ENCODE peak calls at places on chromosomes 1 and 21, in four cellular contexts. Z is RWPE1; H is psoas muscle; D is CD4-positive, alpha-beta T cell. R is an unnamed sample.

GRCh38 chr21:32578107-32578691 is 7.1 kb downstream of the TCP10L start:
- DNase-seq in D (no peak), H (no peak), Z (no peak), R (no peak)

GRCh38 chr1:175554586-175554985 is 188.8 kb downstream of the TNR start:
- DNase-seq in D (no peak), H (no peak), Z (no peak), R (no peak)

GRCh38 chr21:44874497-44875331 is 1.2 kb upstream of the PTTG1IP start:
- DNase-seq in Z (no peak), D (no peak), H (peak), R (peak)

GRCh38 chr1:68046885-68047658 is 3.4 kb downstream of the DIRAS3 start:
- DNase-seq in H (no peak), D (no peak), Z (no peak), R (no peak)

GRCh38 chr1:2544875-2545638 is 11.1 kb upstream of the TNFRSF14 start:
- DNase-seq in D (no peak), H (no peak), Z (no peak), R (no peak)

GRCh38 chr1:186629341-186629740 is 50.9 kb downstream of the PTGS2 start:
- DNase-seq in H (no peak), D (no peak), Z (no peak), R (no peak)

GRCh38 chr1:190579517-190580193 is 102.0 kb upstream of the BRINP3 start:
- DNase-seq in H (no peak), D (no peak), Z (no peak), R (no peak)

GRCh38 chr1:41382531-41383090 is 21.4 kb downstream of the FOXO6 start:
- DNase-seq in H (peak), Z (peak), D (no peak), R (no peak)

GRCh38 chr1:40399984-40400704 is 26.6 kb downstream of the SMAP2 start:
- DNase-seq in D (no peak), Z (no peak), H (no peak), R (peak)

GRCh38 chr1:93907718-93908117 is 1.5 kb downstream of the GCLM start:
- DNase-seq in Z (no peak), D (no peak), H (peak), R (no peak)

GRCh38 chr1:9537863-9538668 is 1.2 kb upstream of the SLC25A33 start:
- DNase-seq in Z (no peak), H (no peak), D (no peak), R (no peak)

GRCh38 chr1:20882837-20883236 is 95.7 kb upstream of the HP1BP3 start:
- DNase-seq in Z (no peak), H (no peak), D (no peak), R (no peak)

GRCh38 chr21:21216013-21216412 is 217.8 kb downstream of the NCAM2 start:
- DNase-seq in D (no peak), H (no peak), Z (no peak), R (no peak)

GRCh38 chr1:11324562-11324961 is 51.6 kb downstream of the UBIAD1 start:
- DNase-seq in H (no peak), Z (no peak), D (no peak), R (no peak)

GRCh38 chr1:225748479-225748878 is 29.1 kb upstream of the SRP9 start:
- DNase-seq in D (no peak), H (no peak), Z (no peak), R (no peak)

GRCh38 chr1:2611034-2611501 is 21.7 kb downstream of the MMEL1 start:
- DNase-seq in H (peak), D (no peak), Z (peak), R (no peak)

GRCh38 chr1:172745014-172745413 is 86.1 kb downstream of the FASLG start:
- DNase-seq in D (peak), H (no peak), Z (peak), R (peak)

GRCh38 chr1:18343646-18344045 is 137.1 kb upstream of the KLHDC7A start:
- DNase-seq in H (no peak), Z (no peak), D (no peak), R (no peak)

GRCh38 chr1:109479311-109479710 is 4.4 kb upstream of the ATXN7L2 start:
- DNase-seq in H (no peak), Z (no peak), D (no peak), R (no peak)

GRCh38 chr1:61079276-61079897 is 3.0 kb upstream of the NFIA start:
- DNase-seq in Z (no peak), H (no peak), D (no peak), R (no peak)

DNA sequence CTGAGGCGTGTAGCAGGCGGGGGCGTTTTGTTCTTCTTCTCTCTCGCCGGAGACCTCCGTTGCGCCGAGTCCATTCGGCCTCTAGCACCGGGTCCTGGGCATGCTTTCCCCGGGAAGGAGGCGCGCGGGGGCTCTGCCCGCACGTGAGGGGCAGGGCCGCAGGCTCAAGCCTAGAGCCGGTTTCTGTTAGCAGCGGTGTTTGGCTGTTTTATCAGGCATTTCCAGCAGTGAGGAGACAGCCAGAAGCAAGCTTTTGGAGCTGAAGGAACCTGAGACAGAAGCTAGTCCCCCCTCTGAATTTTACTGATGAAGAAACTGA is 590 bp downstream of the PSEN2 start:
- DNase-seq in D (no peak), Z (no peak), H (no peak), R (no peak)
- TF ChIP-seq CTCF in D (no peak), Z (no peak), H (no peak), R (no peak)

DNA sequence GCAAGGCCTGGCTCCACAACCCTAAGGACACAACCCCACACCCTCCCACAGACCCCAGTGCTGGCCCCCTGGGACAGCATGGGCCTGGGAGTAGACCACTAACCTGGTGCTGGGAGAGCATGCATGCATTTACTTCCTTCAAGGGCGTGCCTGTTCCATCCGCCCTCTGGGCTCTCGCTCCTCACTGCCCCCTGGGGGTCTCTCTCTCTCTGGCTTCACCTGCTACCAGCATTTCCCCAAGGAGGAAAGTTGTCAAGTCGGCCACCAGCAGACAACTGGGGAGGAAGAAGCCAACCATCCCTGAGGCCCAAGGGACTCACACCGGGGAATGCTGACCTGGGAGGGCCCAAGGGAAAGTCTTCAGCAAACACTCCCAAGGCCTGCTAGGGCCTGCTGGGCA is 6.5 kb downstream of the LRP8 start:
- DNase-seq in D (no peak), H (no peak), Z (no peak), R (no peak)
- TF ChIP-seq CTCF in D (no peak), H (no peak), Z (no peak), R (peak)

GRCh38 chr1:203041351-203041932 is 15.2 kb downstream of the PPFIA4 start:
- DNase-seq in Z (no peak), H (no peak), D (no peak), R (no peak)
- TF ChIP-seq CTCF in Z (no peak), H (no peak), D (no peak), R (no peak)

DNA sequence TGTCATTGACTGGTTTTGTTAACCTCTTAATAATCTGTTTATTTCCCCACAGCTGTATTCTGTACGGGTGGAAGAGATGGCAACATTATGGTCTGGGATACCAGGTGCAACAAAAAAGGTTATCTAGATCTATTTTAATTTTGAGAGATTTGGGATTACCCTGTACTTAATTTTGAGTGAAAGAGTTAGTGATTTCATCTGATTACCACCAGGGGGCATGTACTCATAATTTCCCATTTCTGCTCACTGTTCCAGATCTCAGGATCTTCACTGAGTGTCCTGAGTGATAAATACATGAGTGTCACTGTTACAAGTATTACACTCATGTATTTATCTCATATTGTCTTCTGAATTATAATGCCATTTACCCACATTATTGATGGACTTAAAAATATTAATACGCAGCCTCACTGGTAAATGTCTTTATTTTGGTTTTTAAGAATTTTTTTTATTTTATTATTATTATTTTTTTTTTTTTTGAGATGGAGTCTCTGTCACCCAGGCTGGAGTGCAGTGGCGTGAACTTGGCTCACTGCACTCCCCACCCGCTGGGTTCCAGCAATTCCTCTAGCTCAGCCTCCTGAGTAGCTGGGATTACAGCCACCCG is 27.4 kb downstream of the DTL start:
- DNase-seq in D (no peak), Z (peak), H (no peak), R (no peak)
- TF ChIP-seq CTCF in D (peak), Z (peak), H (peak), R (peak)

DNA sequence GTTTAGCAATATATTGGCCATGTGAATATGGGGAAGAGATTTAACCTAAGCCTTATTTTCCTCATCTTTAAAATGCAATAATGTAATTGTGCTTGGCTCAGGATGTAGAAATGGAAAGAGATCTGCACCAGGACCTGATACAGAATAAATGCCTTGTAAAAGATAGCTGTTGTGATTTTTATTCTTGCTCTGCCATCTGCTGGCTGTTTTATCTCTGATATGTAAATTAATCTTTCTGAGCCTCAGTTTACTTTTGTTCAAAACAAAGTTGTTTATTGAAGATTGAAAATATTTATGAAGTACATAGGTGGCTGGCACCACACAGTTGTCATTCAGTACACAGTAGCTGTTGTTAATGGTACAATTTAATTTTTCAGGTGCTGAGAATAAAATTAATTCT is 21.9 kb downstream of the ZYG11B start:
- DNase-seq in H (no peak), Z (no peak), D (no peak), R (no peak)
- TF ChIP-seq CTCF in H (peak), Z (no peak), D (no peak), R (no peak)

GRCh38 chr1:177185209-177185608 is 14.5 kb downstream of the BRINP2 start:
- DNase-seq in D (no peak), Z (no peak), H (no peak), R (no peak)
- TF ChIP-seq CTCF in D (no peak), Z (no peak), H (peak), R (no peak)

DNA sequence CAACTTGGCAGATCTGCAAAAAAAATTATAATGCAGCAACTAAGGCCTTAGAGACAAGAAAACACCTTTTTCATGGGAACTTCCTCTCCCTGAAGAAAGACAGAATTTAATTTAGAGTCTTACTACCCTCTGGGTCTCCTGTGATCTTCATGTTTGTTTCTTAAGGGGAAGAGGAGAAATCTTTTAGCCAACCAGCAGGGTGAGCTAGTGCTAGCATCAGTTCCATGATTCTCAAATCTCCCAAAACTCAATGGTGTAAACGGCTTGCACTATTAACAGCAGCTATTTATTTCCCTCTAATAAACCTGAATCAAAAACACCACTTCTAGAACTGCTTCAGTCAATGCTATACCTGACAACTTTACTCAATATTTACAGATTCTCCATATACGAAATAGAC is 3.8 kb downstream of the ZNF644 start:
- DNase-seq in Z (no peak), H (no peak), D (no peak), R (peak)
- TF ChIP-seq CTCF in Z (no peak), H (no peak), D (peak), R (peak)

DNA sequence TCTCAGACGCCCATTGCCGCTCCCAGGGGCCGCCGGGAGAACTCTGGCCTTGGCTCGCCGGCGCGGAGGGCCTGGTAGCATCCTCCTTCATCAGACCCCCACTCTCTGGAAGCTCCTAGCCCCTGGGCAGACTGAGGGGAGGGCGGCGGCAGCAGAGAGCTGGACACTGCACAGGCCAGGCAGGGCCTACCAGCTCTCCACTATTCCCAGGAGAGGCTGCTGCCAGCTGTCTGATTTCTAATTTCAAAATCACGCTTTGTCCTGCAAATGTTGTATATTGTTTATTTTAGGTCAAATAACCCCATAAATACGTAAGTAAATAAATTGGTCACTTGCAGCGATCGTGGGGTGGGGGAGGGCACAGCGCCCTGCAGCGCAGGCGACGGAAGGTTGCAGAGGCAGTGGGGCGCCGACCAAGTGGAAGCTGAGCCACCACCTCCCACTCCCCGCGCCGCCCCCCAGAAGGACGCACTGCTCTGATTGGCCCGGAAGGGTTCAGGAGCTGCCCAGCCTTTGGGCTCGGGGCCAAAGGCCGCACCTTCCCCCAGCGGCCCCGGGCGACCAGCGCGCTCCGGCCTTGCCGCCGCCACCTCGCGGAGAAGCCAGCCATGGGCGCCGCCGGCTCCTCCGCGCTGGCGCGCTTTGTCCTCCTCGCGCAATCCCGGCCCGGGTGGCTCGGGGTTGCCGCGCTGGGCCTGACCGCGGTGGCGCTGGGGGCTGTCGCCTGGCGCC is at the start of gene MTARC1:
- DNase-seq in H (peak), D (no peak), Z (peak), R (peak)
- TF ChIP-seq CTCF in H (peak), D (no peak), Z (peak), R (peak)

DNA sequence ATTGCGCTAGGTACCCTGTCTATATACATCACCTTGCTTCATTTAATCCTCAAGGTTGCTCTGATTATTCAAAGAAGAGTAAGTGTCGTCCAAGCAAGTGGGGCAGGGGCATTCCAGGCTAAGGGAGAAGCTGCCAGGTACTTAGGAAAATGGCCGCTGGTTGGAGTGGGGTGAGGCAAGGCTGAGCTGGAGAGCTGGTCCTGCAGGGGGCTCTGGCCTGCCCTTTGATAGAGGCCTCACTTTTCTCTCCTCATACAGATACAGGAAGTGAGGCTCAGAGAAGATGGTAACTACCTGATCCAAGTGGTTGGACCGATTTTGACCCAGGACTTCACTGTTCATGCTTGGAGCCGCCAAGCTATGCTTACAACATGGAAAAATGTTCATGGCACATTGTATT is 86.9 kb upstream of the ZBTB40 start:
- DNase-seq in H (no peak), Z (no peak), D (no peak), R (no peak)
- TF ChIP-seq CTCF in H (no peak), Z (no peak), D (no peak), R (no peak)

DNA sequence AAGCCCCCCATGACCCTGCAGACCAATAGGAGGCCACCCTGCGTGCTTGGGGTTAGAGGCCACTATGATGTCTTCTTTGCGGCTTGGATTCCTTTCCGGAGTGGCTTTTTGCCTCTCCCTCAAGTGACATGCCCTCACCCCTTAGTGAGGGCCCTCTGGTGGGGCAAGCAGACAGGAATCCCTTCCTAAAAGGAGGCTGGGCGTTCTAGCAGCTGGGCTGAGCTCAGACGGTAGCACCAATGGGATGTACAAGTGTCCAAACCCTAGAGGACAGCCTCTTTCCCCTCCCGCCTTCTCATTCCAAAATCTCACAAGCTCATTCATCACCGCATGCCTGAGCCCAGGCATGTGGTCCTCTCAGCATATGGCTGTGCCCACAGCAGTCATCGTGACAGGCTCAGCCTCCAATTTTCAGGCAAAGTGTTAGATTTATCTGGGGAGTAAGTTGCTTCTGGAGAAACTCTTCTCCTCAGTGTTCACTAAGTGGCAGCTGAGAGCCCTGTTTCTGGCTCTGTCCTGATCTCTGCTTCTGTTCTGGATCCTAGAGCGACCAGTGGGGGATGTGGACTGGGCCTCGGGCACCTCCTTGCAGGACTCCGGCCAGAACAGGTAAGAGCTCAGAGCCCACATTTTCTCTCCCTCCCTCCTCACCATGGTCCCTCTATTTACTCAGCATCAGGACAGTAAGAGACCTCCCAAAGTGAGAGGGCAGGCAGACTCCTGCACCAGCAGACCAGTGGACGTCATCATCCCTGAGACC is 4.8 kb downstream of the KIAA1614 start:
- DNase-seq in Z (no peak), H (no peak), D (no peak), R (no peak)
- TF ChIP-seq CTCF in Z (no peak), H (no peak), D (no peak), R (no peak)